ENCODE peak calls at places on chromosomes 3 and 15, in five cellular contexts. E is cardiac muscle cell, L is prostate gland, J is brain microvascular endothelial cell, I is psoas muscle. O is an unnamed sample.

GRCh38 chr15:67188551-67189218 is 65.8 kb downstream of the AAGAB start:
- DNase-seq in I (no peak), L (no peak), J (peak), E (peak), O (no peak)

GRCh38 chr15:45635191-45635638 is 386 bp downstream of the SQOR start:
- DNase-seq in I (peak), J (no peak), E (no peak), L (peak), O (peak)

GRCh38 chr15:70507772-70508351 is 255.5 kb downstream of the UACA start:
- DNase-seq in E (peak), L (peak), I (no peak), J (peak), O (no peak)

GRCh38 chr3:41116851-41117250 is 82.5 kb upstream of the CTNNB1 start:
- DNase-seq in E (no peak), I (no peak), L (no peak), J (no peak), O (no peak)

GRCh38 chr3:179750720-179751328 is 98.0 kb downstream of the USP13 start:
- DNase-seq in L (no peak), I (no peak), J (peak), E (peak), O (no peak)

GRCh38 chr3:194638991-194639605 is 5.9 kb upstream of the TMEM44 start:
- DNase-seq in E (no peak), J (no peak), L (no peak), I (no peak), O (no peak)

GRCh38 chr15:78989701-78990248 is 44.9 kb upstream of the CTSH start:
- DNase-seq in L (no peak), J (no peak), I (no peak), E (no peak), O (no peak)

GRCh38 chr3:150074277-150074676 is 103.6 kb upstream of the PFN2 start:
- DNase-seq in J (no peak), E (no peak), I (no peak), L (no peak), O (no peak)

GRCh38 chr3:11601446-11602241 is 42.1 kb downstream of the VGLL4 start:
- DNase-seq in E (peak), J (peak), L (peak), I (peak), O (no peak)

GRCh38 chr3:13047296-13048165 is 25.7 kb downstream of the IQSEC1 start:
- DNase-seq in I (no peak), L (no peak), J (no peak), E (no peak), O (no peak)

GRCh38 chr3:182597621-182598041 is 195.7 kb upstream of the ATP11B start:
- DNase-seq in J (no peak), E (no peak), L (peak), I (no peak), O (no peak)

GRCh38 chr3:40827942-40828688 is 303.4 kb downstream of the ZNF621 start:
- DNase-seq in J (peak), L (no peak), I (peak), E (peak), O (peak)

GRCh38 chr3:109275702-109276293 is 40.5 kb downstream of the DPPA2 start:
- DNase-seq in I (no peak), L (no peak), E (peak), J (peak), O (peak)

GRCh38 chr3:176514297-176514696 is 683.0 kb downstream of the TBL1XR1 start:
- DNase-seq in J (peak), I (no peak), L (peak), E (peak), O (no peak)

GRCh38 chr3:98555025-98555379 is 23.2 kb downstream of the GPR15 start:
- DNase-seq in I (no peak), L (no peak), J (no peak), E (no peak), O (no peak)

GRCh38 chr3:166554006-166554405 is 716.8 kb upstream of the BCHE start:
- DNase-seq in L (peak), E (no peak), J (no peak), I (no peak), O (no peak)

GRCh38 chr3:138362536-138362935 is 14.2 kb downstream of the MRAS start:
- DNase-seq in E (no peak), I (no peak), J (no peak), L (no peak), O (no peak)

GRCh38 chr3:139677341-139678155 is at the start of gene NMNAT3:
- DNase-seq in I (peak), L (peak), E (peak), J (peak), O (peak)

GRCh38 chr3:8982509-8982908 is 19.2 kb upstream of the RAD18 start:
- DNase-seq in I (no peak), L (no peak), E (peak), J (no peak), O (no peak)

GRCh38 chr15:74964794-74965193 is 8.2 kb upstream of the RPP25 start:
- DNase-seq in I (no peak), E (peak), J (peak), L (no peak), O (no peak)

GRCh38 chr15:93418566-93418965 is 329.6 kb upstream of the RGMA start:
- DNase-seq in I (no peak), J (no peak), E (no peak), L (no peak), O (no peak)

GRCh38 chr15:77915261-77915960 is 162.1 kb downstream of the TBC1D2B start:
- DNase-seq in E (no peak), L (no peak), J (no peak), I (no peak), O (no peak)

GRCh38 chr3:79018671-79019136 is 749.1 kb downstream of the ROBO1 start:
- DNase-seq in E (peak), J (peak), I (peak), L (peak), O (peak)

GRCh38 chr15:101242160-101242998 is 9.5 kb downstream of the CHSY1 start:
- DNase-seq in L (no peak), I (no peak), E (peak), J (peak), O (peak)

GRCh38 chr3:127482216-127483004 is 108.1 kb downstream of the TPRA1 start:
- DNase-seq in J (no peak), E (peak), L (no peak), I (no peak), O (no peak)

GRCh38 chr3:188884299-188885043 is 287.3 kb upstream of the TPRG1 start:
- DNase-seq in J (no peak), E (peak), L (no peak), I (no peak), O (no peak)

GRCh38 chr3:69011331-69011730 is 2.2 kb downstream of the EOGT start:
- DNase-seq in J (no peak), E (no peak), I (no peak), L (no peak), O (no peak)

GRCh38 chr3:69012111-69012835 is 1.2 kb downstream of the EOGT start:
- DNase-seq in J (peak), I (peak), L (peak), E (peak), O (peak)

GRCh38 chr3:69014022-69014580 is 617 bp upstream of the EOGT start:
- DNase-seq in L (no peak), J (no peak), I (no peak), E (no peak), O (no peak)

GRCh38 chr3:69013256-69014021 is at the start of gene EOGT:
- DNase-seq in J (peak), I (peak), L (peak), E (peak), O (peak)

GRCh38 chr3:69012836-69013255 is 638 bp downstream of the EOGT start:
- DNase-seq in I (peak), J (peak), E (peak), L (peak), O (peak)
- TF ChIP-seq CTCF in I (no peak), J (peak), E (no peak), L (no peak), O (no peak)

GRCh38 chr15:98906712-98907083 is 100.9 kb downstream of the PGPEP1L start:
- DNase-seq in L (no peak), I (peak), J (peak), E (peak), O (no peak)
- H3K27ac ChIP-seq in L (peak), I (no peak), J (peak), E (no peak), O (no peak)

DNA sequence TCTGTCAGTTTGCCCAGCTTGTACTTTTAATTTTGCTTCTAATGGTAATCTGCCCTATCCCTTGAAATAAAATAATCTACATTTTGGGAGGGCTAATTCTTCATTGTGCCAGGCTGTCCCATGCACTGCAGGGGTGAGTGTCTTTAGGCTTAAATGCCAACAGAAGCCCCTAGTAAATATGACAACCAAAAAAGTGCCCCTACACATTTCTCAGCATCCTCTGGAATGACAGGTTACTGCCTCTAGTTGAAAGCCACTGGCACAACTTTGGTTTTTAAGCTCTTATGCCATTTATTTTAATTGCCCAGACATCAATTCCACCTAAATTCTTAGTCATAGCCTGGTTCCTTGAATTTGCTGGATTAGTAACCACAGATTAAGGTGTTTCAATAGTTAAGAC is 3.4 kb downstream of the EPM2AIP1 start:
- DNase-seq in L (no peak), J (no peak), E (no peak), I (no peak), O (no peak)
- H3K4me3 ChIP-seq in L (peak), J (peak), E (peak), I (peak), O (no peak)

GRCh38 chr3:16658933-16659793 is 53.9 kb upstream of the DAZL start:
- DNase-seq in I (no peak), E (no peak), L (no peak), J (no peak), O (no peak)

GRCh38 chr3:16653712-16654111 is 48.5 kb upstream of the DAZL start:
- DNase-seq in E (no peak), L (no peak), J (no peak), I (no peak), O (no peak)

GRCh38 chr3:16663852-16664712 is 58.9 kb upstream of the DAZL start:
- DNase-seq in E (no peak), L (no peak), J (no peak), I (no peak), O (no peak)

DNA sequence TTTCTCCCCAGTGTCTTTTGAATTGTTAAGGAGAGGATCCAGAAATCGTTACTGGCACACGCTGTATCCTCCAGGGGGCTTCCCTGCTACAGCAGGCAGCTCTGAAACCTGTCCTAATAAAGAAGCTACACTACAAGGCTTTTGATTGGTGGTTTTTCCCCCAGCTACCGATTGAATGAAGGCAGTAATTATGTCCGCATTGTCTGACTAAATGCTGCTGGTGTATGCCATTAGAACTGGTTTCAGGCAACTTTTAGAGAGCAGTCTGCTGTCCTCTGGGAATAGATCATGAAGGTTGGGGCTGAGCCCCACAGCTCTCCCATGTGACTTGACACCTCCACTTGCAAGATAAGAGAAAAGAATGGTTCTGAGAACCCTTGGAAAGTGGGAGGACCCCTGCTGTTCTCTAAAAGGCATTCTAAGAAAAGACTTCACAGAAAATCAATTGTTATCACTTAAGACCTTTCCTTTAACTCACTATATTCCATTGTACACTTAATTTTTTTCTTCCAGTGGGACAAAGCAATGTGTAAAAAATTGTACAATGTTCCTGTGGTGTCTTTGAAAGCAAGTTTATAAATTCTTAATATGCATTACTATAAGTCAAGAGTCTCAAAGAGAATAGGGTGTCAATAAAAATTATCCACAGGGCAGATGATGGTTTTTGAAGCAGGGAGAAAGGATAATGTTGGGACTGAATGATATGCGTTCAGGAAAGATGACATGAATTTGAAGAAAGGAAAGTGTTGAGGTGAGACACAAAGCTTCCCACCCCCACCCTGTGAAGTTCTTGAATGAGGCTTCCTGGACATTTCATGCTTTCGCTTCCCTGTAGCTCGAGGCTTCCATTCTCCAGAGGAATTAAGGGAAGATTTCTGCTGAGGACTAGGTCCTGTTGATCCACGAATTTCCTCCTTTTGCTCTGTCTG is 53.0 kb upstream of the DAZL start:
- DNase-seq in E (peak), L (no peak), J (no peak), I (no peak), O (no peak)
- TF ChIP-seq CTCF in E (peak), L (no peak), J (peak), I (no peak), O (no peak)

DNA sequence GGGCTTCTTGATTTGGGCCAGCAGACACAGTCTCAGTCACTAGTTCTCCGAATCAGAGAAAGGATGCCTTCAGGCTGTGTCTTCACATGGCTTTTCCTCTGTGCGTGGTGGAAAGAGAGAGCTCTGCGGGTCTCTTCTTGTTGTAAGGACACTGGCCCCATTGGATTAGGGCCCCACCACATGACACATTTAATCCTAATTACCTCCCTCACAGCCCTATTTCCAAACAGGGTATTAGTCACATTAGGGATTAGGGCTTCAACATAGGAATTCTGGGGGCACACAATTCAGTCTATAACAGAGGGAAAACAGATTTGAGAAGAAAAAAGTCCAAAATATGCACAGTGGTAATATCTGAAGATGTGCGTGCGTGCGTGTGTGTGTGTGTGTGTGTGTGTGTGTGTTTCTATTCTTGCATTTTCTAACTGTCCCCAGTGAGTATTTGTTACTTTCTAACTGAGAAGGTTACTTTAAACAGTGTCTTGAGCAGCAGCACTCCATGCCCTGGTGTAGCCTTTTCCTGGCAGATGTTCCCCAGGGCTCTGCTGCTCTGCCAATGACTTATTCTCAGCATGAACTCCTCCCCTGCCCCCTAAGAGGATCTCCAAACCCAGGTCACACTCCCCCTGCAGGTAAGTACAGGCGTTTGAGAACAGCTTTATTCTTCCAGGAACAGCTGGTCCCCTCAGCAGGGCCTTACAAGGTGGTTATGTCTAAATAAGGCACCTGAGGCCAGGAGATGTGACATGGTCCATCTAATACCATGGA is 72.9 kb downstream of the RPL39L start:
- DNase-seq in E (peak), L (no peak), I (no peak), J (no peak), O (no peak)
- H3K27ac ChIP-seq in E (no peak), L (no peak), I (peak), J (no peak), O (peak)

GRCh38 chr3:66149269-66149668 is 71.5 kb upstream of the SLC25A26 start:
- DNase-seq in I (no peak), E (no peak), J (no peak), L (no peak), O (no peak)

GRCh38 chr3:66150977-66151376 is 69.8 kb upstream of the SLC25A26 start:
- DNase-seq in L (no peak), E (no peak), J (no peak), I (no peak), O (no peak)

GRCh38 chr3:66153961-66154923 is 66.6 kb upstream of the SLC25A26 start:
- DNase-seq in I (no peak), E (peak), J (peak), L (no peak), O (no peak)

GRCh38 chr3:66152336-66152735 is 68.5 kb upstream of the SLC25A26 start:
- DNase-seq in I (no peak), J (no peak), E (no peak), L (no peak), O (no peak)

GRCh38 chr3:66153471-66153870 is 67.3 kb upstream of the SLC25A26 start:
- DNase-seq in E (no peak), I (no peak), J (no peak), L (no peak), O (no peak)
- H3K4me3 ChIP-seq in E (no peak), I (peak), J (no peak), L (peak), O (peak)

GRCh38 chr15:31455499-31455898 is 128.9 kb downstream of the KLF13 start:
- DNase-seq in I (no peak), J (no peak), E (no peak), L (no peak), O (no peak)
- TF ChIP-seq CTCF in I (no peak), J (peak), E (peak), L (no peak), O (no peak)

O was measured in transverse colon.